ENCODE peak calls at places on chromosomes 13 and 19, in eight cellular contexts. One of them, this sample, is unnamed.

GRCh38 chr19:18225702-18226468 is at the start of gene PDE4C:
- DNase-seq in thoracic aorta: no peak
- DNase-seq in GOT3: no peak
- DNase-seq in putamen: no peak
- DNase-seq in Peyer's patch: no peak
- DNase-seq in psoas muscle: peak
- DNase-seq in ovary: no peak
- DNase-seq in CMK: no peak
- DNase-seq in this sample: no peak

GRCh38 chr19:44603201-44603945 is 10.0 kb upstream of the IGSF23 start:
- DNase-seq in thoracic aorta: no peak
- DNase-seq in GOT3: no peak
- DNase-seq in putamen: no peak
- DNase-seq in Peyer's patch: no peak
- DNase-seq in psoas muscle: no peak
- DNase-seq in ovary: no peak
- DNase-seq in CMK: no peak
- DNase-seq in this sample: no peak

GRCh38 chr19:30530751-30531150 is 158.6 kb downstream of the ZNF536 start:
- DNase-seq in thoracic aorta: no peak
- DNase-seq in GOT3: no peak
- DNase-seq in putamen: no peak
- DNase-seq in Peyer's patch: no peak
- DNase-seq in psoas muscle: no peak
- DNase-seq in ovary: no peak
- DNase-seq in CMK: no peak
- DNase-seq in this sample: no peak

GRCh38 chr13:106103779-106104178 is 431.7 kb downstream of the EFNB2 start:
- DNase-seq in thoracic aorta: no peak
- DNase-seq in GOT3: no peak
- DNase-seq in putamen: no peak
- DNase-seq in Peyer's patch: no peak
- DNase-seq in psoas muscle: no peak
- DNase-seq in ovary: no peak
- DNase-seq in CMK: no peak
- DNase-seq in this sample: no peak

GRCh38 chr13:26951581-26952177 is 191.1 kb upstream of the GPR12 start:
- DNase-seq in thoracic aorta: no peak
- DNase-seq in GOT3: no peak
- DNase-seq in putamen: no peak
- DNase-seq in Peyer's patch: peak
- DNase-seq in psoas muscle: no peak
- DNase-seq in ovary: no peak
- DNase-seq in CMK: no peak
- DNase-seq in this sample: no peak

GRCh38 chr13:59890064-59890463 is 273.7 kb downstream of the DIAPH3 start:
- DNase-seq in thoracic aorta: no peak
- DNase-seq in GOT3: no peak
- DNase-seq in putamen: no peak
- DNase-seq in Peyer's patch: no peak
- DNase-seq in psoas muscle: no peak
- DNase-seq in ovary: no peak
- DNase-seq in CMK: no peak
- DNase-seq in this sample: no peak

GRCh38 chr19:16778796-16779411 is 50.3 kb upstream of the SIN3B start:
- DNase-seq in thoracic aorta: no peak
- DNase-seq in GOT3: no peak
- DNase-seq in putamen: no peak
- DNase-seq in Peyer's patch: no peak
- DNase-seq in psoas muscle: peak
- DNase-seq in ovary: peak
- DNase-seq in CMK: peak
- DNase-seq in this sample: no peak

GRCh38 chr19:16200038-16200775 is 2.5 kb downstream of the AP1M1 start:
- DNase-seq in thoracic aorta: no peak
- DNase-seq in GOT3: no peak
- DNase-seq in putamen: no peak
- DNase-seq in Peyer's patch: peak
- DNase-seq in psoas muscle: peak
- DNase-seq in ovary: no peak
- DNase-seq in CMK: no peak
- DNase-seq in this sample: no peak

GRCh38 chr19:7743425-7743841 is 3.9 kb downstream of the CD209 start:
- DNase-seq in thoracic aorta: no peak
- DNase-seq in GOT3: no peak
- DNase-seq in putamen: no peak
- DNase-seq in Peyer's patch: no peak
- DNase-seq in psoas muscle: no peak
- DNase-seq in ovary: no peak
- DNase-seq in CMK: no peak
- DNase-seq in this sample: no peak

GRCh38 chr19:35518313-35518712 is 4.9 kb upstream of the DMKN start:
- DNase-seq in thoracic aorta: no peak
- DNase-seq in GOT3: no peak
- DNase-seq in putamen: no peak
- DNase-seq in Peyer's patch: no peak
- DNase-seq in psoas muscle: no peak
- DNase-seq in ovary: no peak
- DNase-seq in CMK: no peak
- DNase-seq in this sample: no peak

GRCh38 chr19:8578642-8579265 is 1.5 kb upstream of the MYO1F start:
- DNase-seq in thoracic aorta: peak
- DNase-seq in GOT3: peak
- DNase-seq in putamen: no peak
- DNase-seq in Peyer's patch: peak
- DNase-seq in psoas muscle: peak
- DNase-seq in ovary: peak
- DNase-seq in CMK: no peak
- DNase-seq in this sample: peak

GRCh38 chr13:109840201-109840892 is 54.0 kb upstream of the IRS2 start:
- DNase-seq in thoracic aorta: no peak
- DNase-seq in GOT3: no peak
- DNase-seq in putamen: no peak
- DNase-seq in Peyer's patch: no peak
- DNase-seq in psoas muscle: no peak
- DNase-seq in ovary: no peak
- DNase-seq in CMK: peak
- DNase-seq in this sample: no peak

GRCh38 chr13:66950666-66951065 is 279.5 kb downstream of the PCDH9 start:
- DNase-seq in thoracic aorta: no peak
- DNase-seq in GOT3: no peak
- DNase-seq in putamen: no peak
- DNase-seq in Peyer's patch: no peak
- DNase-seq in psoas muscle: no peak
- DNase-seq in ovary: no peak
- DNase-seq in CMK: no peak
- DNase-seq in this sample: no peak

GRCh38 chr13:79779761-79780160 is 298.8 kb downstream of the NDFIP2 start:
- DNase-seq in thoracic aorta: no peak
- DNase-seq in GOT3: peak
- DNase-seq in putamen: no peak
- DNase-seq in Peyer's patch: no peak
- DNase-seq in psoas muscle: peak
- DNase-seq in ovary: peak
- DNase-seq in CMK: no peak
- DNase-seq in this sample: no peak

GRCh38 chr19:1259206-1259872 is 9.8 kb upstream of the CIRBP start:
- DNase-seq in thoracic aorta: no peak
- DNase-seq in GOT3: no peak
- DNase-seq in putamen: no peak
- DNase-seq in Peyer's patch: peak
- DNase-seq in psoas muscle: peak
- DNase-seq in ovary: peak
- DNase-seq in CMK: peak
- DNase-seq in this sample: peak

GRCh38 chr19:53771133-53771532 is 53.0 kb downstream of the NLRP12 start:
- DNase-seq in thoracic aorta: no peak
- DNase-seq in GOT3: no peak
- DNase-seq in putamen: no peak
- DNase-seq in Peyer's patch: no peak
- DNase-seq in psoas muscle: no peak
- DNase-seq in ovary: no peak
- DNase-seq in CMK: no peak
- DNase-seq in this sample: no peak

GRCh38 chr13:110209950-110210603 is 96.9 kb downstream of the COL4A1 start:
- DNase-seq in thoracic aorta: no peak
- DNase-seq in GOT3: no peak
- DNase-seq in putamen: no peak
- DNase-seq in Peyer's patch: no peak
- DNase-seq in psoas muscle: no peak
- DNase-seq in ovary: no peak
- DNase-seq in CMK: no peak
- DNase-seq in this sample: no peak

GRCh38 chr19:10751109-10751972 is 33.5 kb downstream of the DNM2 start:
- DNase-seq in thoracic aorta: no peak
- DNase-seq in GOT3: no peak
- DNase-seq in putamen: no peak
- DNase-seq in Peyer's patch: peak
- DNase-seq in psoas muscle: no peak
- DNase-seq in ovary: no peak
- DNase-seq in CMK: no peak
- DNase-seq in this sample: no peak

GRCh38 chr13:42396901-42397670 is 125.1 kb downstream of the AKAP11 start:
- DNase-seq in thoracic aorta: no peak
- DNase-seq in GOT3: no peak
- DNase-seq in putamen: no peak
- DNase-seq in Peyer's patch: no peak
- DNase-seq in psoas muscle: no peak
- DNase-seq in ovary: no peak
- DNase-seq in CMK: no peak
- DNase-seq in this sample: no peak

GRCh38 chr19:33376931-33377557 is 3.5 kb downstream of the CEBPG start:
- DNase-seq in thoracic aorta: no peak
- DNase-seq in GOT3: no peak
- DNase-seq in putamen: no peak
- DNase-seq in Peyer's patch: peak
- DNase-seq in psoas muscle: no peak
- DNase-seq in ovary: no peak
- DNase-seq in CMK: no peak
- DNase-seq in this sample: no peak

GRCh38 chr19:46697142-46697960 is 19.6 kb downstream of the PRKD2 start:
- DNase-seq in thoracic aorta: peak
- DNase-seq in GOT3: no peak
- DNase-seq in putamen: no peak
- DNase-seq in Peyer's patch: peak
- DNase-seq in psoas muscle: peak
- DNase-seq in ovary: peak
- DNase-seq in CMK: peak
- DNase-seq in this sample: no peak

GRCh38 chr19:56718231-56718630 is 46.7 kb upstream of the ZNF835 start:
- DNase-seq in thoracic aorta: no peak
- DNase-seq in GOT3: no peak
- DNase-seq in putamen: no peak
- DNase-seq in Peyer's patch: no peak
- DNase-seq in psoas muscle: no peak
- DNase-seq in ovary: no peak
- DNase-seq in CMK: no peak
- DNase-seq in this sample: no peak

GRCh38 chr19:29380581-29380980 is 145.2 kb upstream of the VSTM2B start:
- DNase-seq in thoracic aorta: no peak
- DNase-seq in GOT3: no peak
- DNase-seq in putamen: no peak
- DNase-seq in Peyer's patch: peak
- DNase-seq in psoas muscle: no peak
- DNase-seq in ovary: no peak
- DNase-seq in CMK: no peak
- DNase-seq in this sample: no peak

GRCh38 chr13:63700366-63700765 is 2284.7 kb upstream of the PCDH20 start:
- DNase-seq in thoracic aorta: no peak
- DNase-seq in GOT3: no peak
- DNase-seq in putamen: no peak
- DNase-seq in Peyer's patch: no peak
- DNase-seq in psoas muscle: no peak
- DNase-seq in ovary: no peak
- DNase-seq in CMK: no peak
- DNase-seq in this sample: no peak

GRCh38 chr19:35882074-35882832 is 13.9 kb downstream of the APLP1 start:
- DNase-seq in thoracic aorta: no peak
- DNase-seq in GOT3: no peak
- DNase-seq in putamen: peak
- DNase-seq in Peyer's patch: no peak
- DNase-seq in psoas muscle: no peak
- DNase-seq in ovary: peak
- DNase-seq in CMK: no peak
- DNase-seq in this sample: peak

GRCh38 chr13:61728468-61728867 is 312.8 kb upstream of the PCDH20 start:
- DNase-seq in thoracic aorta: no peak
- DNase-seq in GOT3: no peak
- DNase-seq in putamen: no peak
- DNase-seq in Peyer's patch: no peak
- DNase-seq in psoas muscle: no peak
- DNase-seq in ovary: no peak
- DNase-seq in CMK: no peak
- DNase-seq in this sample: no peak

GRCh38 chr19:41796362-41796761 is at the start of gene CEACAM3:
- DNase-seq in thoracic aorta: no peak
- DNase-seq in GOT3: no peak
- DNase-seq in putamen: no peak
- DNase-seq in Peyer's patch: no peak
- DNase-seq in psoas muscle: no peak
- DNase-seq in ovary: no peak
- DNase-seq in CMK: no peak
- DNase-seq in this sample: no peak

GRCh38 chr13:80340643-80341097 is 256 bp downstream of the SPRY2 start:
- DNase-seq in thoracic aorta: no peak
- DNase-seq in GOT3: no peak
- DNase-seq in putamen: peak
- DNase-seq in Peyer's patch: no peak
- DNase-seq in psoas muscle: no peak
- DNase-seq in ovary: no peak
- DNase-seq in CMK: peak
- DNase-seq in this sample: no peak

GRCh38 chr13:43041368-43041921 is 18.1 kb downstream of the DNAJC15 start:
- DNase-seq in thoracic aorta: no peak
- DNase-seq in GOT3: no peak
- DNase-seq in putamen: no peak
- DNase-seq in Peyer's patch: no peak
- DNase-seq in psoas muscle: no peak
- DNase-seq in ovary: no peak
- DNase-seq in CMK: no peak
- DNase-seq in this sample: no peak

GRCh38 chr19:18158471-18158870 is 5.5 kb downstream of the PIK3R2 start:
- DNase-seq in thoracic aorta: no peak
- DNase-seq in GOT3: no peak
- DNase-seq in putamen: no peak
- DNase-seq in Peyer's patch: no peak
- DNase-seq in psoas muscle: no peak
- DNase-seq in ovary: no peak
- DNase-seq in CMK: no peak
- DNase-seq in this sample: no peak

GRCh38 chr19:5933391-5933998 is 19.4 kb downstream of the CAPS start:
- DNase-seq in thoracic aorta: no peak
- DNase-seq in GOT3: no peak
- DNase-seq in putamen: no peak
- DNase-seq in Peyer's patch: no peak
- DNase-seq in psoas muscle: no peak
- DNase-seq in ovary: no peak
- DNase-seq in CMK: no peak
- DNase-seq in this sample: no peak

GRCh38 chr13:71801781-71802180 is 65.2 kb downstream of the DACH1 start:
- DNase-seq in thoracic aorta: no peak
- DNase-seq in GOT3: no peak
- DNase-seq in putamen: no peak
- DNase-seq in Peyer's patch: no peak
- DNase-seq in psoas muscle: no peak
- DNase-seq in ovary: no peak
- DNase-seq in CMK: no peak
- DNase-seq in this sample: no peak

This sample was measured in CD4-positive, alpha-beta memory T cell.